ENCODE peak calls at places on chromosomes 6 and 20, in six cellular contexts. C is naive thymus-derived CD4-positive, alpha-beta T cell; E is GM06990; B is HTR-8/SVneo; Q is posterior vena cava; S is AG04449. D is an unnamed sample.

GRCh38 chr6:14375940-14376339 is 258.4 kb downstream of the CD83 start:
- DNase-seq in E (no peak), C (no peak), B (no peak), Q (no peak), S (no peak), D (no peak)

GRCh38 chr6:127384007-127384406 is 40.6 kb upstream of the ECHDC1 start:
- DNase-seq in B (no peak), S (peak), C (no peak), Q (no peak), E (no peak), D (no peak)

GRCh38 chr6:130632288-130632687 is 194.9 kb upstream of the SMLR1 start:
- DNase-seq in S (no peak), C (no peak), E (no peak), Q (no peak), B (no peak), D (no peak)

GRCh38 chr6:144379356-144379755 is 94.2 kb downstream of the UTRN start:
- DNase-seq in E (no peak), B (no peak), S (peak), Q (no peak), C (no peak), D (no peak)

GRCh38 chr6:165618241-165618640 is 44.8 kb downstream of the PDE10A start:
- DNase-seq in B (no peak), S (no peak), Q (no peak), E (no peak), C (no peak), D (no peak)

GRCh38 chr20:11261533-11262000 is 587.8 kb upstream of the JAG1 start:
- DNase-seq in Q (no peak), C (no peak), S (peak), B (peak), E (no peak), D (no peak)

GRCh38 chr6:13479971-13480434 is 7.4 kb downstream of the GFOD1 start:
- DNase-seq in C (no peak), Q (no peak), E (no peak), B (no peak), S (no peak), D (no peak)

GRCh38 chr20:25622450-25623224 is 1.2 kb downstream of the NANP start:
- DNase-seq in C (no peak), B (no peak), E (no peak), Q (no peak), S (no peak), D (no peak)

GRCh38 chr20:326645-327031 is 1.3 kb downstream of the SOX12 start:
- DNase-seq in C (no peak), B (no peak), E (peak), Q (peak), S (no peak), D (peak)

GRCh38 chr20:53899351-53900167 is 170.8 kb downstream of the BCAS1 start:
- DNase-seq in S (no peak), E (peak), Q (no peak), B (peak), C (peak), D (peak)

GRCh38 chr6:19327684-19328083 is 509.5 kb upstream of the ID4 start:
- DNase-seq in S (no peak), B (no peak), Q (no peak), C (no peak), E (no peak), D (no peak)

GRCh38 chr6:158627168-158627939 is 17.2 kb downstream of the DYNLT1 start:
- DNase-seq in B (no peak), Q (no peak), E (no peak), S (no peak), C (no peak), D (no peak)

GRCh38 chr20:63058696-63059335 is 52.1 kb upstream of the BHLHE23 start:
- DNase-seq in C (no peak), S (no peak), Q (peak), B (no peak), E (no peak), D (no peak)

GRCh38 chr6:125050663-125051318 is 88.6 kb downstream of the RNF217 start:
- DNase-seq in Q (no peak), E (no peak), C (no peak), S (no peak), B (no peak), D (no peak)

GRCh38 chr6:136077834-136078576 is 172.1 kb downstream of the MTFR2 start:
- DNase-seq in E (no peak), C (no peak), Q (no peak), B (peak), S (peak), D (no peak)

GRCh38 chr6:157718788-157719187 is 104.3 kb upstream of the SNX9 start:
- DNase-seq in Q (peak), C (no peak), B (no peak), S (no peak), E (no peak), D (no peak)

GRCh38 chr20:16533493-16533892 is 39.8 kb downstream of the KIF16B start:
- DNase-seq in S (no peak), Q (no peak), C (no peak), B (no peak), E (no peak), D (no peak)

GRCh38 chr6:156840606-156841005 is 63.4 kb downstream of the ARID1B start:
- DNase-seq in C (no peak), S (no peak), E (no peak), B (no peak), Q (no peak), D (no peak)

GRCh38 chr20:45758096-45758495 is 33.6 kb downstream of the WFDC3 start:
- DNase-seq in E (no peak), S (no peak), B (no peak), Q (no peak), C (no peak), D (no peak)

GRCh38 chr6:89298680-89299450 is 16.2 kb downstream of the GABRR2 start:
- DNase-seq in S (no peak), Q (no peak), B (peak), C (peak), E (no peak), D (no peak)

GRCh38 chr6:36908758-36909157 is 23.0 kb downstream of the C6orf89 start:
- DNase-seq in E (no peak), B (no peak), S (no peak), Q (no peak), C (no peak), D (no peak)

GRCh38 chr6:13427838-13428527 is 59.4 kb downstream of the GFOD1 start:
- DNase-seq in S (no peak), C (peak), Q (no peak), B (no peak), E (peak), D (no peak)

GRCh38 chr6:144657691-144658090 is 372.6 kb downstream of the UTRN start:
- DNase-seq in E (no peak), B (no peak), Q (no peak), C (no peak), S (no peak), D (no peak)

GRCh38 chr20:34797012-34797720 is 28.3 kb downstream of the NCOA6 start:
- DNase-seq in B (no peak), C (no peak), S (no peak), E (no peak), Q (no peak), D (no peak)

GRCh38 chr6:26071135-26071534 is 16.1 kb upstream of the HFE start:
- DNase-seq in Q (no peak), S (no peak), B (no peak), E (no peak), C (no peak), D (no peak)

GRCh38 chr6:37059344-37060194 is 54.1 kb downstream of the FGD2 start:
- DNase-seq in S (peak), C (no peak), Q (peak), B (peak), E (no peak), D (peak)

GRCh38 chr6:29516108-29516507 is 28.4 kb upstream of the MAS1L start:
- DNase-seq in B (peak), Q (no peak), E (no peak), C (no peak), S (no peak), D (no peak)

GRCh38 chr6:126640356-126640755 is 300.4 kb downstream of the CENPW start:
- DNase-seq in Q (no peak), E (no peak), C (no peak), B (no peak), S (no peak), D (no peak)

D was measured in cerebellar cortex.